ENCODE peak calls at places on chromosome 5, in five cellular contexts. A is fibroblast of mammary gland, N is small intestine, Y is AG10803, L is A549. K is an unnamed sample.

GRCh38 chr5:150066901-150067396 is 19.4 kb downstream of the CSF1R start:
- DNase-seq in Y (peak), N (no peak), L (no peak), A (peak), K (no peak)

GRCh38 chr5:40497573-40497972 is 182.1 kb upstream of the PTGER4 start:
- DNase-seq in L (no peak), N (no peak), A (no peak), Y (peak), K (no peak)

GRCh38 chr5:133691448-133691847 is 79.1 kb upstream of the FSTL4 start:
- DNase-seq in N (no peak), L (peak), Y (no peak), A (no peak), K (no peak)

GRCh38 chr5:1050449-1051365 is 42.1 kb downstream of the NKD2 start:
- DNase-seq in N (no peak), Y (no peak), A (no peak), L (no peak), K (no peak)

GRCh38 chr5:57332350-57332749 is 150.3 kb downstream of the ACTBL2 start:
- DNase-seq in L (no peak), N (no peak), A (peak), Y (peak), K (no peak)

GRCh38 chr5:175047048-175047447 is 322.7 kb downstream of the MSX2 start:
- DNase-seq in L (no peak), N (no peak), Y (no peak), A (no peak), K (no peak)

GRCh38 chr5:163385276-163385675 is 52.1 kb upstream of the CCNG1 start:
- DNase-seq in L (no peak), Y (no peak), N (no peak), A (peak), K (peak)

GRCh38 chr5:25255128-25255527 is 610.4 kb upstream of the CDH10 start:
- DNase-seq in L (peak), A (no peak), N (no peak), Y (no peak), K (no peak)

GRCh38 chr5:116130471-116130870 is 45.6 kb downstream of the COMMD10 start:
- DNase-seq in Y (peak), L (no peak), N (no peak), A (peak), K (no peak)

GRCh38 chr5:142800776-142801494 is 30.8 kb downstream of the ARHGAP26 start:
- DNase-seq in A (no peak), N (peak), Y (no peak), L (no peak), K (no peak)

GRCh38 chr5:141848771-141849370 is 29.3 kb downstream of the PCDH1 start:
- DNase-seq in N (peak), L (peak), A (peak), Y (peak), K (no peak)

GRCh38 chr5:68344447-68345111 is 129.0 kb downstream of the PIK3R1 start:
- DNase-seq in Y (peak), L (peak), A (peak), N (peak), K (no peak)

GRCh38 chr5:105817416-105817815 is 1853.3 kb downstream of the EFNA5 start:
- DNase-seq in N (no peak), A (no peak), Y (no peak), L (no peak), K (no peak)

GRCh38 chr5:44983006-44983405 is 174.3 kb downstream of the MRPS30 start:
- DNase-seq in A (peak), N (no peak), L (peak), Y (no peak), K (no peak)

GRCh38 chr5:14440598-14441401 is 140.8 kb upstream of the OTULINL start:
- DNase-seq in A (peak), L (no peak), N (no peak), Y (peak), K (peak)

GRCh38 chr5:43627028-43627427 is 24.0 kb downstream of the NNT start:
- DNase-seq in A (peak), N (peak), L (peak), Y (peak), K (peak)

GRCh38 chr5:15026011-15026481 is 154.5 kb upstream of the ANKH start:
- DNase-seq in L (no peak), Y (peak), N (no peak), A (peak), K (no peak)

GRCh38 chr5:141960018-141960417 is 2.0 kb upstream of the PCDH12 start:
- DNase-seq in Y (no peak), A (no peak), L (no peak), N (no peak), K (no peak)

GRCh38 chr5:124519396-124519795 is 227.0 kb downstream of the ZNF608 start:
- DNase-seq in A (peak), N (no peak), L (no peak), Y (peak), K (peak)

GRCh38 chr5:116531635-116532034 is 43.0 kb downstream of the SEMA6A start:
- DNase-seq in A (no peak), N (no peak), Y (no peak), L (no peak), K (no peak)

GRCh38 chr5:38843665-38844064 is 2.1 kb upstream of the OSMR start:
- DNase-seq in Y (no peak), L (no peak), N (no peak), A (peak), K (no peak)
- H3K4me3 ChIP-seq in Y (no peak), L (peak), N (no peak), A (peak), K (no peak)

GRCh38 chr5:135012951-135013391 is 21.1 kb downstream of the PITX1 start:
- DNase-seq in N (no peak), Y (peak), L (no peak), A (no peak), K (no peak)
- H3K4me3 ChIP-seq in N (no peak), Y (no peak), L (no peak), A (no peak), K (no peak)

GRCh38 chr5:169636477-169637084 is 494 bp upstream of the DOCK2 start:
- DNase-seq in A (no peak), N (no peak), Y (no peak), L (no peak), K (no peak)
- H3K4me3 ChIP-seq in A (peak), N (peak), Y (peak), L (no peak), K (no peak)

DNA sequence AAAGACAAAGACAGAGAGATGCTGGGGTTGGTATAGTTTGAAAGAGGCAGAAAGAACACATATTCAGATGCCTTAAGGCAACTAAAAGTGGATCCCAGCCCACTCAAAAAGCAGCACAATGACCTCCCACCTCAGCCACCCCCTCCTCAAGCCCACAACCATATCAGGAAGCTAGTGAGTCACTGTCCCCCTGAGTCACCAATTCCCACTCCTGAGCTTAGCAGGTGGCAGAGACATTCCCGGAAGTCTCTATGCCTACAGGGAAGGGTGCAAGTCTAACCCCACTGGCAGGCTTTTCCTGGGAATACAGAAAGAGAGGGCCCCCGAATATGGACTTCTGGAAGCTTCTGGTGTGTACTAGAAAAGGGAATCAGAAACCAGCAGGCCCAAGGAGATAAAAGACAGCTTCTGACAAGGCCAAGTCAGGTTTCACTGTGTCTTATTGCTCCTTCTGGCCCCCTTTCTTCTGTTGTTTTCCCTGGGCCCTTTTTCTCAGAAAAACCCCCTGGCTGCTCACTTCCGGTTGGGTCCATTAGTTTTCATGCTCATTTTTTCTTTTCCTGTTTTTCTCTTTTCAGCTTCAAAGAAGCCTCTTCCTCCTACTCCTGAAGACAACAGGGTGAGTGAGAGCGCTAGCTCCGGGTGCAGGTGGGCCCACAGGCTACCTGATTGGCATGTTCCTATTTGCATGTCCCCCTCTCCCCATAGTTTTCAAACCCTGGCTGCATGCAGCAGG is 36.8 kb downstream of the ITK start:
- DNase-seq in Y (no peak), N (no peak), A (no peak), L (no peak), K (no peak)
- H3K4me3 ChIP-seq in Y (no peak), N (no peak), A (no peak), L (no peak), K (no peak)

GRCh38 chr5:147431586-147431985 is 78.3 kb downstream of the DPYSL3 start:
- DNase-seq in Y (no peak), N (no peak), L (no peak), A (no peak), K (no peak)

GRCh38 chr5:147427784-147428401 is 82.0 kb downstream of the DPYSL3 start:
- DNase-seq in L (no peak), N (no peak), Y (peak), A (peak), K (no peak)

GRCh38 chr5:147436596-147436995 is 73.3 kb downstream of the DPYSL3 start:
- DNase-seq in L (no peak), N (no peak), Y (no peak), A (no peak), K (no peak)

GRCh38 chr5:147434049-147434448 is 75.8 kb downstream of the DPYSL3 start:
- DNase-seq in N (peak), L (no peak), Y (no peak), A (no peak), K (no peak)

GRCh38 chr5:147432323-147432722 is 77.5 kb downstream of the DPYSL3 start:
- DNase-seq in L (no peak), A (no peak), N (no peak), Y (no peak), K (no peak)
- H3K4me3 ChIP-seq in L (no peak), A (no peak), N (no peak), Y (no peak), K (no peak)

DNA sequence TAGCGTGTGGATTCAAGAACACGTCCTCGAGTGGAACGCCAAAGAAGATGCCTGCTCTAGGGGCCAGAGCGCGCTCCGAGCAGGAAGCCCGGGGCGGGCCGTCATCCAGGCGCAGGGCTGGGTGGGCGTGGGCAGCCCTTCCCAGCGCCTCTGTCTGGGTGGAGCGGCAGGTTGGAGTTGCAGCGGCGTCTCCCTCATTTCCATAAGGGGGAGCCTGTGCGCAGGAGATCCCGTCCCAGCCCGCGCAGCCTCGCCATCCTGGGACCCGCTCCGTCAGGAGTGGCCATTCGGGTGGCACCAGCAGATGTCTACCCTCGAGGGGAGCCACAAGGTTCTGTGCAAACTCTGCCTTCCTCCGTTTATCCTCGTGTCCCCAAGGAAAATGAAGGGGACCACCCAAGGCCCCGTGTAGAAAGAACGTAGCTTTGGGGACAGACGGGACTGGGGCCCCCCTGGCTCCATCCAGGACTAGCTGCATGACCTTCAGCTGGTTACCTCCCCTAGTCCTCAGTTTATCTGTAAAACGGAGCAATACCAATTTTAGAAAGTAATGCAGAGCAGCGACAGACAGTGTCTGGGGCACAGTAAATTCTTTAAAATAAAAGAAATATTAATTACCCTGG is 155.5 kb upstream of the SMIM23 start:
- DNase-seq in N (peak), L (peak), A (peak), Y (peak), K (peak)
- H3K4me3 ChIP-seq in N (no peak), L (peak), A (no peak), Y (no peak), K (peak)

DNA sequence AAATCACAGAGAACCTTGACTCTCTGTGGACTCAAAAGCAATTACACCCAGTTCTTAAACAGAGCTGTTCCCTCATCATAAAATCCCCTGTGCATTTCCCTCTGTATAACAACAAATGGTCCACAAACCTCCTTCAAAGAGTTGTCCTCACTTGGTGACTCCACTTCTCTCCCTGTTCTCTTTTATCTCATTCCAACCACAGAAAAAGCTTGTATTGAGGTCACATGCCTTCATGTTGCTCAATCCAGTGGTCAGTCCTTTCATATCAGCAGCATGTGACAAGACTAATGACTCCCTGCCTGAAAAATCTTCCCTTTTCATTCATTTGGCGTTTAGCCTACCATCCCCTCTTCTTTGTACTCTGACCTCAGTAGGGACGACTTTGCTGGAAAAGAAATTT is 158.0 kb downstream of the DEPDC1B start:
- DNase-seq in A (peak), Y (peak), N (no peak), L (no peak), K (peak)
- H3K4me3 ChIP-seq in A (no peak), Y (no peak), N (no peak), L (no peak), K (no peak)

DNA sequence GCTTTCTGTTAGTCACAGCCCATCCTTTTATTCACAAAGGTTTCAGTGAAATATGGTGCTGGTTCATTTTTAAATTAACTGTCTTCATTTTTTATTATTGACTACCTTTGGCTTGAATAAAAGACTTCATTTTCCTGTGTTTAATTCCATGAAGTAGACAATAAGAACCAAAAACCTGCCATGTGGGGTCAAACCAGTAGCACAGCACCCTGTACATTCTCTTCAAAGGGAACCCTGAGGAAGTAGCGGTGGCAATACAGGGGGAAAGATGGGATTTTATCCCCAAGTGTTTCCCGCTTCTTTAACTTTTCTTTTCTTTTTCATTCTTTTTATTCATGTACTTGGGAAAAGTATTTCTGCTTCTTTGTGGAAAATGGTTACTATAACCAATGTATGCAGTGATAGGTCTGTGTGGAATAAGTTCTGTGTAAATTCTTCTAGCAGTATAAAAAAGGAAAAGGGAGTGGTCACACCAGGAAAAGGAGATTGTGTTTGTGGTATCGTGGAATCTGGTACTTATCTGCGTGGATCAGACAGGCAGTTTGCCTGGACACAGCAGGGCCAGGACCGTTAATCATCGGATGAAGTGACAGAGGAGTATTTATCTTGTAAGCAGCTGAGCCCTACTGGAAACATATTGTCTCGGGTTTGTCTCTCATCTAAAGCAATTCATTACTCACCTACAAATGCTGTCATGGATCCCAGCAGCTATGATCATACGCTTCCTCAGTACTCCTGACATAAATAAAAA is 94.2 kb downstream of the PPIC start:
- DNase-seq in A (peak), N (no peak), Y (peak), L (no peak), K (peak)
- H3K4me3 ChIP-seq in A (no peak), N (no peak), Y (no peak), L (no peak), K (no peak)